ENCODE peak calls at places on chromosome 5, in nine cellular contexts. I, C, Q, F, R, V, M, N and K are unnamed samples.

GRCh38 chr5:122653087-122654017 is 121.5 kb upstream of the SNX2 start:
- DNase-seq in I (no peak), C (no peak), Q (no peak), F (no peak), R (no peak), V (peak), M (peak), N (no peak), K (no peak)

GRCh38 chr5:59637878-59638580 is 255.5 kb downstream of the PDE4D start:
- DNase-seq in I (no peak), C (no peak), Q (no peak), F (no peak), R (no peak), V (no peak), M (no peak), N (no peak), K (no peak)

GRCh38 chr5:142034994-142035393 is 22.2 kb upstream of the GNPDA1 start:
- DNase-seq in I (no peak), C (no peak), Q (no peak), F (peak), R (no peak), V (no peak), M (no peak), N (no peak), K (no peak)

GRCh38 chr5:134845335-134845851 is 375 bp upstream of the C5orf24 start:
- DNase-seq in I (no peak), C (no peak), Q (peak), F (no peak), R (peak), V (peak), M (no peak), N (no peak), K (no peak)

GRCh38 chr5:34854459-34855174 is 15.7 kb downstream of the TTC23L start:
- DNase-seq in I (peak), C (no peak), Q (no peak), F (no peak), R (no peak), V (no peak), M (no peak), N (peak), K (no peak)

GRCh38 chr5:26948921-26949320 is 89.5 kb downstream of the CDH9 start:
- DNase-seq in I (no peak), C (no peak), Q (no peak), F (no peak), R (no peak), V (no peak), M (no peak), N (no peak), K (no peak)

GRCh38 chr5:168578506-168579205 is 512 bp downstream of the PANK3 start:
- DNase-seq in I (peak), C (no peak), Q (no peak), F (no peak), R (no peak), V (no peak), M (no peak), N (peak), K (peak)

GRCh38 chr5:9313751-9314150 is 232.1 kb downstream of the SEMA5A start:
- DNase-seq in I (no peak), C (no peak), Q (no peak), F (no peak), R (no peak), V (no peak), M (peak), N (no peak), K (no peak)

GRCh38 chr5:133890776-133891280 is 77.6 kb downstream of the C5orf15 start:
- DNase-seq in I (no peak), C (no peak), Q (no peak), F (no peak), R (no peak), V (no peak), M (no peak), N (no peak), K (no peak)

GRCh38 chr5:134638760-134639201 is 6.2 kb upstream of the SAR1B start:
- DNase-seq in I (no peak), C (no peak), Q (peak), F (no peak), R (no peak), V (no peak), M (no peak), N (no peak), K (no peak)

GRCh38 chr5:1014346-1014745 is 5.7 kb downstream of the NKD2 start:
- DNase-seq in I (no peak), C (no peak), Q (no peak), F (no peak), R (no peak), V (no peak), M (no peak), N (no peak), K (no peak)

GRCh38 chr5:149264432-149265069 is 7.1 kb upstream of the AFAP1L1 start:
- DNase-seq in I (peak), C (peak), Q (peak), F (peak), R (no peak), V (no peak), M (peak), N (peak), K (no peak)

GRCh38 chr5:156481741-156482140 is 154.8 kb downstream of the SGCD start:
- DNase-seq in I (no peak), C (no peak), Q (no peak), F (no peak), R (no peak), V (no peak), M (no peak), N (no peak), K (no peak)

GRCh38 chr5:87116821-87117512 is 150.7 kb upstream of the RASA1 start:
- DNase-seq in I (no peak), C (no peak), Q (no peak), F (peak), R (no peak), V (peak), M (peak), N (no peak), K (no peak)

GRCh38 chr5:168995024-168995423 is 305.9 kb downstream of the SLIT3 start:
- DNase-seq in I (no peak), C (no peak), Q (no peak), F (no peak), R (no peak), V (no peak), M (no peak), N (no peak), K (no peak)

GRCh38 chr5:89299998-89300397 is 417.0 kb upstream of the MEF2C start:
- DNase-seq in I (no peak), C (no peak), Q (no peak), F (no peak), R (no peak), V (no peak), M (no peak), N (no peak), K (no peak)

GRCh38 chr5:105413406-105413990 is 1850.9 kb upstream of the NUDT12 start:
- DNase-seq in I (no peak), C (no peak), Q (no peak), F (no peak), R (no peak), V (no peak), M (peak), N (no peak), K (no peak)

GRCh38 chr5:127419007-127419406 is 98.4 kb upstream of the PRRC1 start:
- DNase-seq in I (peak), C (no peak), Q (no peak), F (no peak), R (no peak), V (no peak), M (no peak), N (no peak), K (no peak)

GRCh38 chr5:106094836-106095235 is 1575.9 kb downstream of the EFNA5 start:
- DNase-seq in I (no peak), C (no peak), Q (no peak), F (no peak), R (no peak), V (no peak), M (no peak), N (no peak), K (no peak)

GRCh38 chr5:2191972-2192371 is 309.2 kb upstream of the IRX4 start:
- DNase-seq in I (no peak), C (no peak), Q (no peak), F (no peak), R (no peak), V (no peak), M (no peak), N (no peak), K (no peak)

GRCh38 chr5:15740383-15740782 is 240.4 kb downstream of the FBXL7 start:
- DNase-seq in I (no peak), C (no peak), Q (no peak), F (no peak), R (no peak), V (no peak), M (no peak), N (no peak), K (no peak)